ENCODE peak calls at places on chromosomes 7 and 10, in seven cellular contexts. One of them, this sample, is unnamed.
A peak's percentile ranks its signal among the peaks of the same experiment; 100 is the strongest.

GRCh38 chr7:103031781-103032180 is 42.8 kb downstream of the FBXL13 start:
- DNase-seq in epithelial cell of esophagus: no peak
- DNase-seq in stimulated activated CD8-positive, alpha-beta memory T cell treated with anti-CD3 and anti-CD28 coated beads, Interleukin-4, amount 100 ng/mL, for 4 hours: no peak
- DNase-seq in Calu3: no peak
- DNase-seq in naive thymus-derived CD4-positive, alpha-beta T cell: no peak
- DNase-seq in head of caudate nucleus: no peak
- DNase-seq in SK-MEL-5: no peak
- DNase-seq in this sample: no peak

GRCh38 chr10:125520968-125521367 is 162.0 kb downstream of the TEX36 start:
- DNase-seq in stimulated activated CD8-positive, alpha-beta memory T cell treated with anti-CD3 and anti-CD28 coated beads, Interleukin-4, amount 100 ng/mL, for 4 hours: no peak
- DNase-seq in epithelial cell of esophagus: no peak
- DNase-seq in Calu3: no peak
- DNase-seq in head of caudate nucleus: no peak
- DNase-seq in SK-MEL-5: no peak
- DNase-seq in naive thymus-derived CD4-positive, alpha-beta T cell: no peak
- DNase-seq in this sample: no peak

GRCh38 chr7:114644455-114644854 is 229.8 kb downstream of the FOXP2 start:
- DNase-seq in naive thymus-derived CD4-positive, alpha-beta T cell: no peak
- DNase-seq in head of caudate nucleus: no peak
- DNase-seq in Calu3: no peak
- DNase-seq in epithelial cell of esophagus: no peak
- DNase-seq in SK-MEL-5: no peak
- DNase-seq in stimulated activated CD8-positive, alpha-beta memory T cell treated with anti-CD3 and anti-CD28 coated beads, Interleukin-4, amount 100 ng/mL, for 4 hours: no peak
- DNase-seq in this sample: no peak

GRCh38 chr10:113179270-113179669 is 229.2 kb downstream of the TCF7L2 start:
- DNase-seq in stimulated activated CD8-positive, alpha-beta memory T cell treated with anti-CD3 and anti-CD28 coated beads, Interleukin-4, amount 100 ng/mL, for 4 hours: no peak
- DNase-seq in epithelial cell of esophagus: no peak
- DNase-seq in head of caudate nucleus: no peak
- DNase-seq in naive thymus-derived CD4-positive, alpha-beta T cell: no peak
- DNase-seq in SK-MEL-5: no peak
- DNase-seq in Calu3: no peak
- DNase-seq in this sample: no peak

GRCh38 chr7:2843711-2844152 is 376 bp downstream of the GNA12 start:
- DNase-seq in epithelial cell of esophagus: peak; percentile 30
- DNase-seq in SK-MEL-5: no peak
- DNase-seq in stimulated activated CD8-positive, alpha-beta memory T cell treated with anti-CD3 and anti-CD28 coated beads, Interleukin-4, amount 100 ng/mL, for 4 hours: no peak
- DNase-seq in head of caudate nucleus: peak; percentile 35
- DNase-seq in Calu3: peak; percentile 18
- DNase-seq in naive thymus-derived CD4-positive, alpha-beta T cell: peak; percentile 13
- DNase-seq in this sample: no peak

GRCh38 chr7:103391976-103392375 is 44.5 kb downstream of the PSMC2 start:
- DNase-seq in naive thymus-derived CD4-positive, alpha-beta T cell: no peak
- DNase-seq in epithelial cell of esophagus: peak; percentile 22
- DNase-seq in Calu3: no peak
- DNase-seq in SK-MEL-5: no peak
- DNase-seq in head of caudate nucleus: no peak
- DNase-seq in stimulated activated CD8-positive, alpha-beta memory T cell treated with anti-CD3 and anti-CD28 coated beads, Interleukin-4, amount 100 ng/mL, for 4 hours: no peak
- DNase-seq in this sample: no peak

GRCh38 chr7:133977409-133978274 is 149.5 kb upstream of the LRGUK start:
- DNase-seq in head of caudate nucleus: no peak
- DNase-seq in stimulated activated CD8-positive, alpha-beta memory T cell treated with anti-CD3 and anti-CD28 coated beads, Interleukin-4, amount 100 ng/mL, for 4 hours: no peak
- DNase-seq in SK-MEL-5: no peak
- DNase-seq in naive thymus-derived CD4-positive, alpha-beta T cell: no peak
- DNase-seq in Calu3: no peak
- DNase-seq in epithelial cell of esophagus: no peak
- DNase-seq in this sample: no peak

GRCh38 chr7:154910125-154910524 is 92.8 kb downstream of the PAXIP1 start:
- DNase-seq in Calu3: no peak
- DNase-seq in naive thymus-derived CD4-positive, alpha-beta T cell: no peak
- DNase-seq in stimulated activated CD8-positive, alpha-beta memory T cell treated with anti-CD3 and anti-CD28 coated beads, Interleukin-4, amount 100 ng/mL, for 4 hours: no peak
- DNase-seq in head of caudate nucleus: no peak
- DNase-seq in epithelial cell of esophagus: no peak
- DNase-seq in SK-MEL-5: no peak
- DNase-seq in this sample: no peak

GRCh38 chr10:129968937-129969527 is 5.0 kb upstream of the EBF3 start:
- DNase-seq in epithelial cell of esophagus: peak; percentile 36
- DNase-seq in head of caudate nucleus: no peak
- DNase-seq in SK-MEL-5: no peak
- DNase-seq in Calu3: no peak
- DNase-seq in stimulated activated CD8-positive, alpha-beta memory T cell treated with anti-CD3 and anti-CD28 coated beads, Interleukin-4, amount 100 ng/mL, for 4 hours: no peak
- DNase-seq in naive thymus-derived CD4-positive, alpha-beta T cell: no peak
- DNase-seq in this sample: peak; percentile 23

GRCh38 chr10:27815261-27815660 is 69.6 kb upstream of the MKX start:
- DNase-seq in epithelial cell of esophagus: no peak
- DNase-seq in Calu3: no peak
- DNase-seq in naive thymus-derived CD4-positive, alpha-beta T cell: no peak
- DNase-seq in SK-MEL-5: no peak
- DNase-seq in head of caudate nucleus: no peak
- DNase-seq in stimulated activated CD8-positive, alpha-beta memory T cell treated with anti-CD3 and anti-CD28 coated beads, Interleukin-4, amount 100 ng/mL, for 4 hours: no peak
- DNase-seq in this sample: no peak

GRCh38 chr10:127790165-127790564 is 53.2 kb downstream of the FOXI2 start:
- DNase-seq in SK-MEL-5: no peak
- DNase-seq in head of caudate nucleus: no peak
- DNase-seq in stimulated activated CD8-positive, alpha-beta memory T cell treated with anti-CD3 and anti-CD28 coated beads, Interleukin-4, amount 100 ng/mL, for 4 hours: no peak
- DNase-seq in Calu3: no peak
- DNase-seq in naive thymus-derived CD4-positive, alpha-beta T cell: no peak
- DNase-seq in epithelial cell of esophagus: no peak
- DNase-seq in this sample: peak; percentile 9

GRCh38 chr10:132518572-132519381 is 18.8 kb upstream of the INPP5A start:
- DNase-seq in stimulated activated CD8-positive, alpha-beta memory T cell treated with anti-CD3 and anti-CD28 coated beads, Interleukin-4, amount 100 ng/mL, for 4 hours: no peak
- DNase-seq in naive thymus-derived CD4-positive, alpha-beta T cell: no peak
- DNase-seq in Calu3: peak; percentile 82
- DNase-seq in head of caudate nucleus: no peak
- DNase-seq in SK-MEL-5: no peak
- DNase-seq in epithelial cell of esophagus: peak; percentile 50
- DNase-seq in this sample: no peak

GRCh38 chr7:154848464-154848863 is 154.5 kb downstream of the PAXIP1 start:
- DNase-seq in SK-MEL-5: no peak
- DNase-seq in epithelial cell of esophagus: no peak
- DNase-seq in head of caudate nucleus: no peak
- DNase-seq in Calu3: no peak
- DNase-seq in naive thymus-derived CD4-positive, alpha-beta T cell: no peak
- DNase-seq in stimulated activated CD8-positive, alpha-beta memory T cell treated with anti-CD3 and anti-CD28 coated beads, Interleukin-4, amount 100 ng/mL, for 4 hours: no peak
- DNase-seq in this sample: no peak

GRCh38 chr10:70940834-70941568 is 52.6 kb upstream of the PCBD1 start:
- DNase-seq in stimulated activated CD8-positive, alpha-beta memory T cell treated with anti-CD3 and anti-CD28 coated beads, Interleukin-4, amount 100 ng/mL, for 4 hours: no peak
- DNase-seq in head of caudate nucleus: no peak
- DNase-seq in SK-MEL-5: no peak
- DNase-seq in naive thymus-derived CD4-positive, alpha-beta T cell: no peak
- DNase-seq in epithelial cell of esophagus: peak; percentile 23
- DNase-seq in Calu3: peak; percentile 18
- DNase-seq in this sample: no peak

GRCh38 chr10:7470371-7470770 is 59.5 kb upstream of the SFMBT2 start:
- DNase-seq in SK-MEL-5: no peak
- DNase-seq in naive thymus-derived CD4-positive, alpha-beta T cell: no peak
- DNase-seq in stimulated activated CD8-positive, alpha-beta memory T cell treated with anti-CD3 and anti-CD28 coated beads, Interleukin-4, amount 100 ng/mL, for 4 hours: no peak
- DNase-seq in epithelial cell of esophagus: no peak
- DNase-seq in Calu3: no peak
- DNase-seq in head of caudate nucleus: no peak
- DNase-seq in this sample: no peak

GRCh38 chr7:90250601-90251303 is 5.8 kb downstream of the CFAP69 start:
- DNase-seq in epithelial cell of esophagus: peak; percentile 7
- DNase-seq in SK-MEL-5: no peak
- DNase-seq in Calu3: no peak
- DNase-seq in head of caudate nucleus: no peak
- DNase-seq in naive thymus-derived CD4-positive, alpha-beta T cell: no peak
- DNase-seq in stimulated activated CD8-positive, alpha-beta memory T cell treated with anti-CD3 and anti-CD28 coated beads, Interleukin-4, amount 100 ng/mL, for 4 hours: no peak
- DNase-seq in this sample: no peak

GRCh38 chr10:71217266-71218045 is 5.1 kb downstream of the UNC5B start:
- DNase-seq in Calu3: no peak
- DNase-seq in SK-MEL-5: no peak
- DNase-seq in epithelial cell of esophagus: peak; percentile 46
- DNase-seq in stimulated activated CD8-positive, alpha-beta memory T cell treated with anti-CD3 and anti-CD28 coated beads, Interleukin-4, amount 100 ng/mL, for 4 hours: no peak
- DNase-seq in head of caudate nucleus: peak; percentile 71
- DNase-seq in naive thymus-derived CD4-positive, alpha-beta T cell: no peak
- DNase-seq in this sample: no peak

GRCh38 chr10:126844406-126844805 is 60.8 kb upstream of the DOCK1 start:
- DNase-seq in SK-MEL-5: no peak
- DNase-seq in epithelial cell of esophagus: no peak
- DNase-seq in naive thymus-derived CD4-positive, alpha-beta T cell: no peak
- DNase-seq in Calu3: peak; percentile 21
- DNase-seq in head of caudate nucleus: no peak
- DNase-seq in stimulated activated CD8-positive, alpha-beta memory T cell treated with anti-CD3 and anti-CD28 coated beads, Interleukin-4, amount 100 ng/mL, for 4 hours: no peak
- DNase-seq in this sample: no peak

GRCh38 chr7:157122800-157123495 is 15.8 kb upstream of the UBE3C start:
- DNase-seq in head of caudate nucleus: no peak
- DNase-seq in stimulated activated CD8-positive, alpha-beta memory T cell treated with anti-CD3 and anti-CD28 coated beads, Interleukin-4, amount 100 ng/mL, for 4 hours: no peak
- DNase-seq in SK-MEL-5: no peak
- DNase-seq in naive thymus-derived CD4-positive, alpha-beta T cell: no peak
- DNase-seq in Calu3: no peak
- DNase-seq in epithelial cell of esophagus: no peak
- DNase-seq in this sample: no peak

This sample was measured in KG1.